ENCODE peak calls at places on chromosome 12, in nine cellular contexts. K is sigmoid colon, C is HepG2, N is K562, X is stomach, L is tibial nerve, Q is A549, W is ovary, A is transverse colon. R is an unnamed sample.

GRCh38 chr12:86193931-86194330 is 62.3 kb downstream of the MGAT4C start:
- DNase-seq in W (no peak), L (no peak), C (no peak), Q (no peak), A (no peak), X (no peak), K (no peak), N (no peak), R (no peak)

GRCh38 chr12:45433441-45433868 is 217.6 kb downstream of the ANO6 start:
- DNase-seq in Q (no peak), W (no peak), L (no peak), C (peak; percentile 4), K (no peak), X (no peak), N (no peak), A (no peak), R (no peak)

GRCh38 chr12:42144174-42144423 is 575 bp downstream of the GXYLT1 start:
- DNase-seq in C (no peak), K (no peak), N (peak; percentile 26), X (no peak), A (no peak), Q (no peak), L (no peak), W (peak; percentile 18), R (no peak)

GRCh38 chr12:131120831-131121271 is 167.1 kb downstream of the ADGRD1 start:
- DNase-seq in A (no peak), L (no peak), C (no peak), Q (no peak), K (peak; percentile 59), W (peak; percentile 8), N (no peak), X (peak; percentile 22), R (no peak)

GRCh38 chr12:15274561-15274967 is 47.7 kb upstream of the PTPRO start:
- DNase-seq in C (no peak), W (no peak), N (no peak), Q (no peak), A (peak; percentile 41), X (peak; percentile 43), L (no peak), K (peak; percentile 82), R (no peak)

GRCh38 chr12:84079621-84080020 is 833.0 kb downstream of the SLC6A15 start:
- DNase-seq in K (no peak), A (no peak), W (no peak), X (no peak), N (no peak), L (no peak), C (no peak), Q (no peak), R (no peak)

GRCh38 chr12:25615119-25615518 is 62.0 kb upstream of the LMNTD1 start:
- DNase-seq in N (peak; percentile 10), Q (no peak), W (no peak), L (no peak), A (no peak), C (no peak), X (no peak), K (no peak), R (no peak)

GRCh38 chr12:57726151-57726883 is 12.2 kb downstream of the AGAP2 start:
- DNase-seq in C (peak; percentile 71), Q (peak; percentile 97), W (peak; percentile 86), N (no peak), K (peak; percentile 91), X (peak; percentile 74), L (no peak), A (peak; percentile 87), R (no peak)

GRCh38 chr12:49871263-49871561 is 28.3 kb upstream of the BCDIN3D start:
- DNase-seq in N (no peak), W (no peak), X (no peak), A (no peak), L (no peak), Q (no peak), K (no peak), C (no peak), R (no peak)

GRCh38 chr12:49868952-49869815 is 26.3 kb upstream of the BCDIN3D start:
- DNase-seq in K (peak; percentile 96), X (peak; percentile 83), Q (no peak), L (peak; percentile 64), N (peak; percentile 97), W (peak; percentile 96), A (peak; percentile 46), C (peak; percentile 35), R (peak; percentile 96)

GRCh38 chr12:49868449-49868848 is 25.5 kb upstream of the BCDIN3D start:
- DNase-seq in W (peak; percentile 44), A (no peak), Q (no peak), K (peak; percentile 77), X (no peak), N (no peak), C (no peak), L (no peak), R (no peak)

GRCh38 chr12:49870501-49871262 is 27.8 kb upstream of the BCDIN3D start:
- DNase-seq in L (no peak), W (no peak), A (no peak), X (no peak), Q (no peak), K (no peak), N (no peak), C (no peak), R (no peak)

DNA sequence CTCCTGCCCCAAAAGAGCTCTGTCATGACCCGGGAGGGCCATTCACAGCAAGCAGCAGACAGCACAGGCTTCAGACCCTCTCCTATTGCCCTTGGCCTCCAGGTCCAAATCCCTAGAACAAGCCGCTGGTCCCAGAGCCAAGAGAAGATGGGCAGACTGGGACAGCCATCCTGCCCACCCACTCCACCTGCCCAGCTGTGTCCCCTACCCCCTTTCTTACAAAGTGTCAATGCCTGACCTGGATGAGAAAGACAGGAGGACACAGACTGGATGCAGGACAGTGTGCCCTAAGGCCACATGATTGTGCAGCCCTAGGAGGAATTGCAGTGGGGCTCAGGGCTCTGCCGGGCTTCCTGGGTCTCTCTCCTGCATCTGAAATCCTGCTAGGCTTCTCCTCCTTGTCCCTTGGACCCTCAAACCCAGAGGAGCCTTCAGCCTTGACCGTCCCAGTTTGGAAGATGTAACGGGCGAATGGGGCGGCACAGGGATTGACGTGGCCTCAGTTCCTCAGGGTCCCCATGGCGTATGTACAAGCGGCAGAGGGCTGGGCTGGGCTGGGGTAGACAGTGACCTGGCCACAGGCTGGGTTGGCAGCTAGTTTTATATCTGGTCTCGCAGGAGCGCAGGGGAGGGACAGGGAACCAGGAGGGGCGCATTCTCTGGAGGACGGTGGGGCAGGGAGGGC is 27.1 kb upstream of the BCDIN3D start:
- DNase-seq in L (no peak), A (no peak), Q (no peak), X (no peak), W (no peak), K (no peak), C (no peak), N (no peak), R (no peak)
- H3K27ac ChIP-seq in L (no peak overlapping the region), A (peak overlapping the region; percentile 57), Q (no peak overlapping the region), X (peak overlapping the region; percentile 76), W (peak overlapping the region; percentile 23), K (peak overlapping the region; percentile 56), C (no peak overlapping the region), N (no peak overlapping the region), R (peak overlapping the region; percentile 54)

DNA sequence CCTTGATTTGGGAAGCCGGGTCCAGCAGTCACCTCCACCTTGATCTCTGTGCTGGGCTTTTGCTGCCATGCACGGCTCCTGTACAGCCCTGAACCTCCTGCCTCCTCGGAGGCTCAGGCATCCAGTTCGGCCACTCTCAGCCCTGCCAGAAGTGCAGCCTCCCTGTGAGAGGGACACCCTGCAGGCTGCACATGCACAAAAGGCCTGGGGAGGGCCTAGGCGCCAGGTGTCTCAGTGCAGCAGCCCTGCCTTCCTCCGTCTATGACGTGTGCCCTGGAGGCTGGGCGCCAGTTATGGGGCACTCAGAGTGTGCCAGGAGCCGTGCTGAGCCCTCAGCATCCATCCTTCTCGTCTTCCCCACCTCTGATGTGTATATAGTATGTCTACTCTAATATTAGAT is 100.9 kb downstream of the B4GALNT3 start:
- DNase-seq in W (no peak), Q (no peak), L (no peak), C (no peak), A (no peak), X (no peak), N (no peak), K (no peak), R (no peak)
- TF ChIP-seq EP300 in W (no peak), Q (no peak), L (no peak), C (no peak), A (no peak), X (no peak), N (no peak), K (no peak), R (no peak)

GRCh38 chr12:92143280-92143679 is 2.4 kb downstream of the BTG1 start:
- DNase-seq in K (no peak), L (no peak), C (no peak), N (no peak), W (no peak), X (no peak), Q (no peak), A (no peak), R (no peak)

GRCh38 chr12:92142251-92142896 is 3.3 kb downstream of the BTG1 start:
- DNase-seq in Q (no peak), N (no peak), C (no peak), L (no peak), A (no peak), K (no peak), X (no peak), W (no peak), R (no peak)

GRCh38 chr12:92139634-92140555 is 5.8 kb downstream of the BTG1 start:
- DNase-seq in K (no peak), X (no peak), L (no peak), A (no peak), N (no peak), C (no peak), Q (no peak), W (no peak), R (no peak)

GRCh38 chr12:92140919-92141536 is 4.6 kb downstream of the BTG1 start:
- DNase-seq in X (no peak), L (no peak), N (no peak), A (no peak), Q (no peak), C (no peak), K (no peak), W (no peak), R (no peak)

GRCh38 chr12:92141585-92142244 is 3.9 kb downstream of the BTG1 start:
- DNase-seq in X (no peak), K (no peak), Q (no peak), W (no peak), N (no peak), C (no peak), A (no peak), L (no peak), R (no peak)
- H3K27ac ChIP-seq in X (peak overlapping the region; percentile 100), K (peak overlapping the region; percentile 98), Q (peak overlapping the region; percentile 92), W (no peak overlapping the region), N (no peak overlapping the region), C (no peak overlapping the region), A (peak overlapping the region; percentile 98), L (peak overlapping the region; percentile 99), R (peak overlapping the region; percentile 99)

GRCh38 chr12:121575051-121575450 is 5.8 kb downstream of the KDM2B start:
- DNase-seq in X (no peak), A (no peak), C (no peak), K (no peak), L (no peak), N (no peak), Q (no peak), W (no peak), R (no peak)

GRCh38 chr12:121577443-121578180 is 3.2 kb downstream of the KDM2B start:
- DNase-seq in N (no peak), A (no peak), W (peak; percentile 38), L (no peak), Q (no peak), C (no peak), X (no peak), K (no peak), R (no peak)

GRCh38 chr12:121576851-121577391 is 3.9 kb downstream of the KDM2B start:
- DNase-seq in W (peak; percentile 45), X (no peak), K (no peak), L (peak; percentile 10), Q (no peak), N (no peak), C (peak; percentile 40), A (no peak), R (no peak)

GRCh38 chr12:121573949-121574520 is 6.8 kb downstream of the KDM2B start:
- DNase-seq in K (no peak), N (no peak), W (no peak), C (no peak), L (no peak), X (no peak), A (peak; percentile 32), Q (no peak), R (no peak)

DNA sequence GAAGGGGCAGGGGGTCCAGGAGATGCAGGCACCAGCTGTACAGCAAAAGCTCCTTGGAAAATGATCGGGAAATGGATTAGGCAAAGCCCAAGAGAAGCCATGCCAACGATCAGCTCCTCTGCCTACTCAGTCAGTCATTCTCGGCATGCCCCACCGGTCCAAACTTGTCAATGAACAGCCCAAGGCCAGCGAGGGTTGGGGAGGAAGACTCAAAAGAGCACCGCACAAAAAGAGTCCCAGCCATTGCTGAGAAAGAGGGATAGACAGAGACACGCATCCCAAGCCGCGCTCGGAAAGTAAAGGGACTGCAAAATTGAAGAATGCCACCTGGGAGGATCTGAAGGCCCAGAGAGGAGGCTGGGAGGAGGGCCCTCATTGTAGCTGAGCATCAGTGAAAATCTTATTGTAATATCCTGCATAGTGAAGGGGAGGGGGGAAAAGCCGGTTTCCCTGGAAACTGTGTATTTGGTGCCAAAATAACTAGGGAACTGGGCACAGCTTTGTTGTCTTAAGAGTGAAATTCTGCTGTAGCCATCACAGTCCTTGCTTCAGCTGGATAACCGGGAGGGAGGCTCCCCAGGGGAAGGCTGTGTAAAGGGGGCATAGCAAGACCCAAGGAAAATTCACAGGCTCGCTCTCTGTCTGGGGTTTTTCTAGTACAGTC is 4.7 kb downstream of the KDM2B start:
- DNase-seq in L (no peak), Q (no peak), X (no peak), A (no peak), W (no peak), C (no peak), N (no peak), K (no peak), R (no peak)
- TF ChIP-seq EP300 in L (no peak), Q (no peak), X (no peak), A (no peak), W (no peak), C (no peak), N (no peak), K (no peak), R (no peak)